ENCODE peak calls at places on chromosomes 13 and 19, in seven cellular contexts. U is A549, Y is uterus, E is A673, N is cardiac muscle cell, O is heart left ventricle, B is upper lobe of right lung. L is an unnamed sample.

GRCh38 chr19:15450528-15450890 is 753 bp upstream of the WIZ start:
- DNase-seq in E (no peak), O (no peak), Y (no peak), U (no peak), N (no peak), B (no peak), L (no peak)

GRCh38 chr19:46254776-46255175 is 25.2 kb downstream of the IGFL1 start:
- DNase-seq in E (no peak), B (no peak), N (no peak), O (no peak), Y (no peak), U (no peak), L (peak; percentile 36)

GRCh38 chr13:49604570-49604969 is 19.2 kb upstream of the RCBTB1 start:
- DNase-seq in U (no peak), O (no peak), Y (no peak), E (no peak), B (no peak), N (no peak), L (no peak)

GRCh38 chr19:47049307-47049700 is 880 bp upstream of the TMEM160 start:
- DNase-seq in O (no peak), E (peak; percentile 71), U (no peak), Y (no peak), B (no peak), N (no peak), L (no peak)

GRCh38 chr19:51566489-51567100 is 4.5 kb upstream of the ZNF175 start:
- DNase-seq in Y (no peak), B (no peak), U (no peak), N (no peak), O (no peak), E (no peak), L (no peak)

GRCh38 chr13:49450105-49450819 is 6.2 kb downstream of the SETDB2 start:
- DNase-seq in Y (no peak), N (no peak), B (no peak), E (no peak), U (no peak), O (no peak), L (no peak)

GRCh38 chr13:95573226-95573625 is 20.7 kb downstream of the CLDN10 start:
- DNase-seq in O (no peak), B (no peak), N (no peak), E (no peak), Y (no peak), U (no peak), L (peak; percentile 64)

GRCh38 chr13:44116562-44117315 is 237.0 kb downstream of the LACC1 start:
- DNase-seq in E (peak; percentile 64), Y (no peak), B (no peak), U (no peak), O (peak; percentile 55), N (peak; percentile 28), L (no peak)

GRCh38 chr19:31586282-31586681 is 237.0 kb upstream of the TSHZ3 start:
- DNase-seq in N (no peak), O (no peak), Y (no peak), B (no peak), E (no peak), U (no peak), L (no peak)

GRCh38 chr13:41905600-41906254 is 55.2 kb downstream of the VWA8 start:
- DNase-seq in B (no peak), U (peak; percentile 52), N (peak; percentile 18), O (no peak), E (peak; percentile 48), Y (no peak), L (peak; percentile 64)

GRCh38 chr13:89212186-89212585 is 1541.0 kb downstream of the SLITRK5 start:
- DNase-seq in B (no peak), O (no peak), Y (no peak), E (no peak), U (no peak), N (no peak), L (no peak)

GRCh38 chr19:42115705-42116104 is 16.5 kb downstream of the POU2F2 start:
- DNase-seq in O (no peak), E (no peak), U (no peak), B (no peak), Y (no peak), N (no peak), L (no peak)

GRCh38 chr19:50376166-50377050 is at the start of gene NR1H2:
- DNase-seq in N (peak; percentile 97), Y (peak; percentile 96), E (peak; percentile 98), U (peak; percentile 100), B (peak; percentile 96), O (peak; percentile 95), L (peak; percentile 90)

GRCh38 chr13:19158006-19158405 is 23.6 kb downstream of the TUBA3C start:
- DNase-seq in U (no peak), E (no peak), Y (no peak), O (no peak), N (no peak), B (peak; percentile 40), L (no peak)

GRCh38 chr13:86445584-86446140 is 646.4 kb upstream of the SLITRK6 start:
- DNase-seq in O (no peak), B (no peak), N (no peak), E (no peak), Y (no peak), U (peak; percentile 63), L (no peak)

GRCh38 chr13:36981156-36981743 is 17.9 kb downstream of the ALG5 start:
- DNase-seq in O (no peak), N (peak; percentile 52), U (peak; percentile 45), B (no peak), Y (no peak), E (peak; percentile 81), L (peak; percentile 30)

GRCh38 chr19:35990771-35991730 is 3.9 kb upstream of the SDHAF1 start:
- DNase-seq in Y (no peak), O (no peak), B (no peak), N (no peak), U (no peak), E (no peak), L (no peak)

GRCh38 chr13:39485314-39485700 is 117.7 kb downstream of the LHFPL6 start:
- DNase-seq in O (no peak), U (no peak), N (no peak), E (no peak), Y (no peak), B (no peak), L (no peak)

GRCh38 chr13:91369432-91369831 is 21.9 kb downstream of the MIR17HG start:
- DNase-seq in Y (no peak), O (no peak), E (peak; percentile 21), N (no peak), B (no peak), U (no peak), L (no peak)

GRCh38 chr13:97285221-97285955 is 63.3 kb downstream of the MBNL2 start:
- DNase-seq in U (no peak), E (no peak), N (no peak), Y (no peak), B (no peak), O (no peak), L (no peak)

GRCh38 chr13:33636955-33637670 is 180.8 kb upstream of the RFC3 start:
- DNase-seq in Y (no peak), E (no peak), U (no peak), B (no peak), N (no peak), O (no peak), L (no peak)

GRCh38 chr13:33633701-33634525 is 184.0 kb upstream of the RFC3 start:
- DNase-seq in N (no peak), B (no peak), E (peak; percentile 11), Y (no peak), U (peak; percentile 30), O (no peak), L (peak; percentile 95)

GRCh38 chr13:33639158-33639557 is 178.8 kb upstream of the RFC3 start:
- DNase-seq in O (no peak), E (no peak), U (peak; percentile 44), Y (peak; percentile 76), B (no peak), N (peak; percentile 28), L (no peak)

GRCh38 chr13:33637978-33638743 is 179.8 kb upstream of the RFC3 start:
- DNase-seq in B (no peak), O (no peak), U (no peak), N (no peak), E (no peak), Y (no peak), L (peak; percentile 44)

DNA sequence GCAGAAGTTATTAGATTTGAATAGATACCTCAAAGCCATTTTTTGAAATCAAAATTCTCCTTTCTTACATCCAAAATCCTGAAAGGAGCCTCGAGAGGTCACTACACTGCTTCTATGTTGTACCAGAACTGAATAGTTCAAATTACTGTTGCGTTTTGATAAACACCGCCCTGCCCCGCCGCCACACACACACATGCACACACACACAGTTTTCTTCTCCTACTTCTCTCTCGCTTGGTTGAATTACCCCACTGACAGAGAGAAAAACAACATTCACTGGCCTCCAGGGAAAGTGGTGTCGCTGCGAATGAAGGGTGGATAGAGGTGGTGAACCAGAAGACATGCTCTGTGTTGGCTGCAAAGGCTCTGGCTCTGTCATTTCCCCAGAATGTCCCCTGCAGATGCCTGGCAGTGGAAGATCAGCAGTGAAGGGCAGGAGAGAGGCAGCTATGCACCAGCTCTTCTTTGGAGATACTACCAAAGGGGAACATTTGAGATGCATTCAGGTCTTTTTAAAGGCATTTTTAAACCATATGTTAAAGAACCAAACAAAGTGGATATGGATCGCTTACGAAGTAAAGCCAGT is 183.3 kb upstream of the RFC3 start:
- DNase-seq in U (no peak), B (no peak), N (no peak), E (no peak), O (no peak), Y (no peak), L (peak; percentile 26)
- H3K27ac ChIP-seq in U (no peak overlapping the region), B (no peak overlapping the region), N (no peak overlapping the region), E (no peak overlapping the region), O (no peak overlapping the region), Y (no peak overlapping the region), L (peak overlapping the region; percentile 98)

DNA sequence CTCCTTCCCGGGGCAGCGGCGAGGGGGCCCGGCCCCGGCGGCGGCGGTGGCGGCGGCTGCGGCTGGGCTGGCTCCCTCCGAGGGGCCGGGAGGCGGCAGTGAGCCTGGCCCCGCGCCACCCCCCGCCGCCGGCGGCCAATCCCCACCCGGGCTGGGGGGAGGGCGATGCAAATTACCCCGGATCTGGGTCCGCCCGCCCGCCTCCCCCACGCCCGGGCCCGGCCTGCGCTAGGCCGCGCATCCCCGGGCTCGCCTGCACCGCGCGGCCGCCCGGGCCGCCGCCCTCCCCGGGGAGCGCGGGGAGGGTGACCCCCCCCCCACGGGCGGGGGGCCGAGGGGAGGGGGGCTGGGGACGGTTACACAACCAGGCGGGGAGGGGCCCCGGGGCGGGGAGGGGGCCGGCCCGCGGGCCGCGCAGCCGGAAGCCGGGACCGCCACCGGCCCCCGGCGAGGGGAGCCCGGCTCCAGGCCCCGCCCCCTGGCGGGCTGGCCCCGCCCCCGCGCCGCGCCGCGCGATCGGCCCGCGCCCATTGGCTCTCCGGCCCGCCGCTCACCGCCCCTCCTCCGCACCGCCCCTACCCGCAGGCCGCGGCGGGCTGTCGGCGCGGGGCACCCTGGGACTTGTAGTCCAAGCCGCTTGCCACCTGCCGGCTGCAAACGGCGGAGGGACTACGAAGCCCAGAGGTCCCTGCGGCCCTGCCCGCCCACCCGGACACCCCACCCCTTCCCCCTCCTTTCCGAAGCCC is 1.1 kb downstream of the ZBTB7A start:
- DNase-seq in O (peak; percentile 98), E (peak; percentile 98), B (peak; percentile 98), U (peak; percentile 97), Y (peak; percentile 97), N (peak; percentile 97), L (peak; percentile 97)
- H3K27ac ChIP-seq in O (peak overlapping the region; percentile 99), E (peak overlapping the region; percentile 95), B (peak overlapping the region; percentile 96), U (peak overlapping the region; percentile 97), Y (peak overlapping the region; percentile 98), N (peak overlapping the region; percentile 83), L (peak overlapping the region; percentile 98)

GRCh38 chr19:13093407-13094284 is 9.0 kb downstream of the LYL1 start:
- DNase-seq in B (peak; percentile 88), O (peak; percentile 82), N (peak; percentile 81), U (peak; percentile 86), E (peak; percentile 93), Y (peak; percentile 85), L (peak; percentile 77)
- H3K27ac ChIP-seq in B (peak overlapping the region; percentile 72), O (peak overlapping the region; percentile 71), N (no peak overlapping the region), U (no peak overlapping the region), E (peak overlapping the region; percentile 35), Y (peak overlapping the region; percentile 87), L (peak overlapping the region; percentile 72)

GRCh38 chr19:7850975-7851622 is 21.1 kb downstream of the EVI5L start:
- DNase-seq in O (no peak), U (no peak), Y (no peak), B (no peak), N (no peak), E (no peak), L (no peak)
- H3K27ac ChIP-seq in O (no peak overlapping the region), U (no peak overlapping the region), Y (no peak overlapping the region), B (no peak overlapping the region), N (peak overlapping the region; percentile 65), E (no peak overlapping the region), L (peak overlapping the region; percentile 83)

L was measured in RWPE1.